ENCODE peak calls at places on chromosome 6, in four cellular contexts. V is caudate nucleus; M is activated naive CD4-positive, alpha-beta T cell treated with anti-CD3 and anti-CD28 coated beads, Interleukin-2, amount 50 U/mL, for 16 hours; I is AG04450. R is an unnamed sample.
A peak's percentile ranks its signal among the peaks of the same experiment; 100 is the strongest.

GRCh38 chr6:152318278-152318677 is 318.9 kb downstream of the SYNE1 start:
- DNase-seq in V (no peak), M (no peak), I (no peak), R (no peak)

GRCh38 chr6:151647871-151648639 is 154.2 kb downstream of the CCDC170 start:
- DNase-seq in V (no peak), M (no peak), I (no peak), R (no peak)

GRCh38 chr6:34391023-34391485 is 1.4 kb downstream of the NUDT3 start:
- DNase-seq in V (no peak), M (no peak), I (no peak), R (no peak)

GRCh38 chr6:34465551-34466241 is at the start of gene PACSIN1:
- DNase-seq in V (peak; percentile 29), M (peak; percentile 15), I (no peak), R (no peak)

GRCh38 chr6:28001351-28001750 is 44.3 kb downstream of the OR2B6 start:
- DNase-seq in V (no peak), M (no peak), I (no peak), R (no peak)

GRCh38 chr6:157667211-157668033 is 155.6 kb upstream of the SNX9 start:
- DNase-seq in V (peak; percentile 44), M (peak; percentile 51), I (no peak), R (peak; percentile 61)

GRCh38 chr6:125190667-125191066 is 37.1 kb downstream of the TPD52L1 start:
- DNase-seq in V (no peak), M (no peak), I (no peak), R (no peak)

GRCh38 chr6:6131492-6132109 is 124.9 kb upstream of the NRN1 start:
- DNase-seq in V (no peak), M (no peak), I (no peak), R (peak; percentile 9)

GRCh38 chr6:140670013-140670412 is 1295.6 kb upstream of the CITED2 start:
- DNase-seq in V (no peak), M (no peak), I (no peak), R (no peak)

GRCh38 chr6:44468835-44469234 is 81.3 kb downstream of the CDC5L start:
- DNase-seq in V (no peak), M (no peak), I (no peak), R (no peak)

GRCh38 chr6:43845646-43846045 is 75.6 kb downstream of the VEGFA start:
- DNase-seq in V (no peak), M (no peak), I (no peak), R (no peak)

GRCh38 chr6:3766219-3766618 is 14.7 kb upstream of the PXDC1 start:
- DNase-seq in V (no peak), M (no peak), I (no peak), R (no peak)

GRCh38 chr6:47647188-47647587 is 51.2 kb upstream of the ADGRF4 start:
- DNase-seq in V (no peak), M (no peak), I (no peak), R (no peak)

GRCh38 chr6:37630281-37630799 is 67.3 kb downstream of the MDGA1 start:
- DNase-seq in V (no peak), M (no peak), I (peak; percentile 94), R (no peak)

GRCh38 chr6:53464942-53465460 is 79.9 kb downstream of the GCLC start:
- DNase-seq in V (no peak), M (no peak), I (no peak), R (no peak)

GRCh38 chr6:159378361-159378760 is 209.2 kb downstream of the FNDC1 start:
- DNase-seq in V (no peak), M (no peak), I (no peak), R (no peak)

GRCh38 chr6:36314221-36315014 is 22.3 kb downstream of the BNIP5 start:
- DNase-seq in V (no peak), M (no peak), I (no peak), R (no peak)

GRCh38 chr6:113994934-113995342 is 24.0 kb upstream of the HDAC2 start:
- DNase-seq in V (peak; percentile 87), M (no peak), I (peak; percentile 80), R (peak; percentile 6)

GRCh38 chr6:127514396-127515227 is 4.5 kb downstream of the MTCL3 start:
- DNase-seq in V (no peak), M (peak; percentile 34), I (no peak), R (no peak)

GRCh38 chr6:91045152-91045551 is 458.3 kb upstream of the MAP3K7 start:
- DNase-seq in V (no peak), M (no peak), I (no peak), R (no peak)

GRCh38 chr6:30260036-30260504 is 46.9 kb upstream of the TRIM26 start:
- DNase-seq in V (no peak), M (peak; percentile 57), I (no peak), R (peak; percentile 24)

GRCh38 chr6:52493669-52494068 is 73.5 kb downstream of the EFHC1 start:
- DNase-seq in V (no peak), M (no peak), I (no peak), R (no peak)

GRCh38 chr6:13478525-13478962 is 8.9 kb downstream of the GFOD1 start:
- DNase-seq in V (no peak), M (no peak), I (no peak), R (peak; percentile 19)

GRCh38 chr6:150409576-150410066 is 40.8 kb downstream of the IYD start:
- DNase-seq in V (no peak), M (no peak), I (no peak), R (no peak)

GRCh38 chr6:3797231-3798200 is 46.0 kb upstream of the PXDC1 start:
- DNase-seq in V (no peak), M (no peak), I (peak; percentile 45), R (no peak)

GRCh38 chr6:27911953-27912446 is at the start of gene OR2B2:
- DNase-seq in V (no peak), M (no peak), I (no peak), R (no peak)

GRCh38 chr6:1188199-1188598 is 123.7 kb upstream of the FOXQ1 start:
- DNase-seq in V (no peak), M (no peak), I (no peak), R (no peak)

GRCh38 chr6:148272084-148272483 is 70.6 kb upstream of the SASH1 start:
- DNase-seq in V (no peak), M (no peak), I (peak; percentile 95), R (no peak)